ENCODE peak calls at places on chromosome X, in six cellular contexts. B is activated effector memory CD4-positive, alpha-beta T cell treated with anti-CD3 and anti-CD28 coated beads, Interleukin-2, amount 50 U/mL, for 16 hours; N is H7; U is SIG-M5; O is RPMI7951; M is Kasumi-1. G is an unnamed sample.

GRCh38 chrX:103608305-103608963 is 671 bp downstream of the TCEAL3 start:
- DNase-seq in B (no peak), O (no peak), U (no peak), N (peak; percentile 19), M (no peak), G (no peak)

GRCh38 chrX:568341-568740 is 62.2 kb upstream of the SHOX start:
- DNase-seq in O (no peak), M (no peak), N (no peak), B (no peak), U (no peak), G (no peak)

GRCh38 chrX:77694491-77694890 is 91.5 kb downstream of the ATRX start:
- DNase-seq in N (no peak), B (no peak), M (no peak), U (no peak), O (no peak), G (no peak)

GRCh38 chrX:110992611-110993010 is 103.4 kb upstream of the PAK3 start:
- DNase-seq in O (peak; percentile 17), B (peak; percentile 62), N (peak; percentile 17), M (peak; percentile 2), U (no peak), G (no peak)

GRCh38 chrX:29852767-29853166 is 362.6 kb upstream of the MAGEB2 start:
- DNase-seq in U (no peak), M (no peak), B (no peak), N (no peak), O (no peak), G (no peak)

GRCh38 chrX:19670854-19671620 is 155.7 kb upstream of the MAP3K15 start:
- DNase-seq in N (peak; percentile 23), O (peak; percentile 89), U (no peak), B (no peak), M (peak; percentile 0), G (no peak)

GRCh38 chrX:95505721-95506120 is 1178.9 kb upstream of the DIAPH2 start:
- DNase-seq in N (peak; percentile 26), M (no peak), B (no peak), O (peak; percentile 1), U (no peak), G (no peak)

GRCh38 chrX:111009256-111009655 is 86.7 kb upstream of the PAK3 start:
- DNase-seq in N (no peak), U (no peak), O (no peak), B (no peak), M (no peak), G (no peak)

GRCh38 chrX:37912286-37912685 is 64.9 kb upstream of the DYNLT3 start:
- DNase-seq in M (no peak), B (no peak), U (no peak), O (peak; percentile 77), N (no peak), G (no peak)

GRCh38 chrX:106897259-106897658 is 5.9 kb downstream of the RIPPLY1 start:
- DNase-seq in O (peak; percentile 49), N (no peak), U (no peak), M (no peak), B (no peak), G (no peak)

G was measured in GF-D8.